ENCODE peak calls at places on chromosome 7, in nine cellular contexts. One of them, this sample, is unnamed.

GRCh38 chr7:128137096-128137655 is 103.9 kb upstream of the LEP start:
- DNase-seq in stimulated activated CD8-positive, alpha-beta memory T cell treated with anti-CD3 and anti-CD28 coated beads, Interleukin-15, amount 100 ng/mL, for 24 hours: no peak
- DNase-seq in esophagus squamous epithelium: no peak
- DNase-seq in NCI-H1092 treated with DMSO at 0.1 percent for 48 hours: no peak
- DNase-seq in cardiac fibroblast: peak
- DNase-seq in GM23248: peak
- DNase-seq in psoas muscle: no peak
- DNase-seq in ascending aorta: no peak
- DNase-seq in fibroblast of the conjunctiva: peak
- DNase-seq in this sample: no peak

GRCh38 chr7:2019693-2020511 is 212.8 kb downstream of the MAD1L1 start:
- DNase-seq in stimulated activated CD8-positive, alpha-beta memory T cell treated with anti-CD3 and anti-CD28 coated beads, Interleukin-15, amount 100 ng/mL, for 24 hours: no peak
- DNase-seq in esophagus squamous epithelium: peak
- DNase-seq in NCI-H1092 treated with DMSO at 0.1 percent for 48 hours: no peak
- DNase-seq in cardiac fibroblast: peak
- DNase-seq in GM23248: peak
- DNase-seq in psoas muscle: peak
- DNase-seq in ascending aorta: peak
- DNase-seq in fibroblast of the conjunctiva: peak
- DNase-seq in this sample: no peak

GRCh38 chr7:158947627-158948026 is 91.3 kb downstream of the DYNC2I1 start:
- DNase-seq in stimulated activated CD8-positive, alpha-beta memory T cell treated with anti-CD3 and anti-CD28 coated beads, Interleukin-15, amount 100 ng/mL, for 24 hours: no peak
- DNase-seq in esophagus squamous epithelium: no peak
- DNase-seq in NCI-H1092 treated with DMSO at 0.1 percent for 48 hours: no peak
- DNase-seq in cardiac fibroblast: no peak
- DNase-seq in GM23248: no peak
- DNase-seq in psoas muscle: no peak
- DNase-seq in ascending aorta: no peak
- DNase-seq in fibroblast of the conjunctiva: no peak
- DNase-seq in this sample: no peak

GRCh38 chr7:23234569-23235296 is 11.8 kb upstream of the GPNMB start:
- DNase-seq in stimulated activated CD8-positive, alpha-beta memory T cell treated with anti-CD3 and anti-CD28 coated beads, Interleukin-15, amount 100 ng/mL, for 24 hours: no peak
- DNase-seq in esophagus squamous epithelium: no peak
- DNase-seq in NCI-H1092 treated with DMSO at 0.1 percent for 48 hours: no peak
- DNase-seq in cardiac fibroblast: no peak
- DNase-seq in GM23248: no peak
- DNase-seq in psoas muscle: no peak
- DNase-seq in ascending aorta: no peak
- DNase-seq in fibroblast of the conjunctiva: no peak
- DNase-seq in this sample: no peak

GRCh38 chr7:124566576-124566975 is 199.0 kb downstream of the GPR37 start:
- DNase-seq in stimulated activated CD8-positive, alpha-beta memory T cell treated with anti-CD3 and anti-CD28 coated beads, Interleukin-15, amount 100 ng/mL, for 24 hours: no peak
- DNase-seq in esophagus squamous epithelium: no peak
- DNase-seq in NCI-H1092 treated with DMSO at 0.1 percent for 48 hours: no peak
- DNase-seq in cardiac fibroblast: peak
- DNase-seq in GM23248: no peak
- DNase-seq in psoas muscle: no peak
- DNase-seq in ascending aorta: no peak
- DNase-seq in fibroblast of the conjunctiva: peak
- DNase-seq in this sample: no peak

GRCh38 chr7:414681-415560 is 104.7 kb downstream of the PDGFA start:
- DNase-seq in stimulated activated CD8-positive, alpha-beta memory T cell treated with anti-CD3 and anti-CD28 coated beads, Interleukin-15, amount 100 ng/mL, for 24 hours: no peak
- DNase-seq in esophagus squamous epithelium: no peak
- DNase-seq in NCI-H1092 treated with DMSO at 0.1 percent for 48 hours: no peak
- DNase-seq in cardiac fibroblast: no peak
- DNase-seq in GM23248: no peak
- DNase-seq in psoas muscle: no peak
- DNase-seq in ascending aorta: no peak
- DNase-seq in fibroblast of the conjunctiva: no peak
- DNase-seq in this sample: no peak

GRCh38 chr7:30029696-30030095 is 1.5 kb downstream of the PLEKHA8 start:
- DNase-seq in stimulated activated CD8-positive, alpha-beta memory T cell treated with anti-CD3 and anti-CD28 coated beads, Interleukin-15, amount 100 ng/mL, for 24 hours: no peak
- DNase-seq in esophagus squamous epithelium: no peak
- DNase-seq in NCI-H1092 treated with DMSO at 0.1 percent for 48 hours: no peak
- DNase-seq in cardiac fibroblast: no peak
- DNase-seq in GM23248: peak
- DNase-seq in psoas muscle: no peak
- DNase-seq in ascending aorta: no peak
- DNase-seq in fibroblast of the conjunctiva: no peak
- DNase-seq in this sample: no peak

GRCh38 chr7:46152671-46153070 is 231.6 kb upstream of the IGFBP3 start:
- DNase-seq in stimulated activated CD8-positive, alpha-beta memory T cell treated with anti-CD3 and anti-CD28 coated beads, Interleukin-15, amount 100 ng/mL, for 24 hours: no peak
- DNase-seq in esophagus squamous epithelium: no peak
- DNase-seq in NCI-H1092 treated with DMSO at 0.1 percent for 48 hours: no peak
- DNase-seq in cardiac fibroblast: no peak
- DNase-seq in GM23248: no peak
- DNase-seq in psoas muscle: no peak
- DNase-seq in ascending aorta: no peak
- DNase-seq in fibroblast of the conjunctiva: no peak
- DNase-seq in this sample: no peak

GRCh38 chr7:18565337-18565736 is 69.8 kb downstream of the HDAC9 start:
- DNase-seq in stimulated activated CD8-positive, alpha-beta memory T cell treated with anti-CD3 and anti-CD28 coated beads, Interleukin-15, amount 100 ng/mL, for 24 hours: no peak
- DNase-seq in esophagus squamous epithelium: no peak
- DNase-seq in NCI-H1092 treated with DMSO at 0.1 percent for 48 hours: no peak
- DNase-seq in cardiac fibroblast: peak
- DNase-seq in GM23248: no peak
- DNase-seq in psoas muscle: no peak
- DNase-seq in ascending aorta: no peak
- DNase-seq in fibroblast of the conjunctiva: no peak
- DNase-seq in this sample: no peak

GRCh38 chr7:101754432-101755159 is 62.8 kb upstream of the CUX1 start:
- DNase-seq in stimulated activated CD8-positive, alpha-beta memory T cell treated with anti-CD3 and anti-CD28 coated beads, Interleukin-15, amount 100 ng/mL, for 24 hours: no peak
- DNase-seq in esophagus squamous epithelium: no peak
- DNase-seq in NCI-H1092 treated with DMSO at 0.1 percent for 48 hours: no peak
- DNase-seq in cardiac fibroblast: peak
- DNase-seq in GM23248: peak
- DNase-seq in psoas muscle: no peak
- DNase-seq in ascending aorta: no peak
- DNase-seq in fibroblast of the conjunctiva: peak
- DNase-seq in this sample: no peak

GRCh38 chr7:78326870-78327269 is 528.3 kb downstream of the PHTF2 start:
- DNase-seq in stimulated activated CD8-positive, alpha-beta memory T cell treated with anti-CD3 and anti-CD28 coated beads, Interleukin-15, amount 100 ng/mL, for 24 hours: no peak
- DNase-seq in esophagus squamous epithelium: no peak
- DNase-seq in NCI-H1092 treated with DMSO at 0.1 percent for 48 hours: peak
- DNase-seq in cardiac fibroblast: peak
- DNase-seq in GM23248: peak
- DNase-seq in psoas muscle: no peak
- DNase-seq in ascending aorta: no peak
- DNase-seq in fibroblast of the conjunctiva: no peak
- DNase-seq in this sample: no peak

GRCh38 chr7:13198036-13198435 is 510.6 kb downstream of the ARL4A start:
- DNase-seq in stimulated activated CD8-positive, alpha-beta memory T cell treated with anti-CD3 and anti-CD28 coated beads, Interleukin-15, amount 100 ng/mL, for 24 hours: no peak
- DNase-seq in esophagus squamous epithelium: no peak
- DNase-seq in NCI-H1092 treated with DMSO at 0.1 percent for 48 hours: no peak
- DNase-seq in cardiac fibroblast: no peak
- DNase-seq in GM23248: no peak
- DNase-seq in psoas muscle: no peak
- DNase-seq in ascending aorta: no peak
- DNase-seq in fibroblast of the conjunctiva: no peak
- DNase-seq in this sample: no peak

GRCh38 chr7:105853931-105854419 is 22.4 kb downstream of the ATXN7L1 start:
- DNase-seq in stimulated activated CD8-positive, alpha-beta memory T cell treated with anti-CD3 and anti-CD28 coated beads, Interleukin-15, amount 100 ng/mL, for 24 hours: no peak
- DNase-seq in esophagus squamous epithelium: no peak
- DNase-seq in NCI-H1092 treated with DMSO at 0.1 percent for 48 hours: no peak
- DNase-seq in cardiac fibroblast: peak
- DNase-seq in GM23248: peak
- DNase-seq in psoas muscle: no peak
- DNase-seq in ascending aorta: peak
- DNase-seq in fibroblast of the conjunctiva: no peak
- DNase-seq in this sample: no peak

GRCh38 chr7:76328390-76328789 is 25.9 kb downstream of the HSPB1 start:
- DNase-seq in stimulated activated CD8-positive, alpha-beta memory T cell treated with anti-CD3 and anti-CD28 coated beads, Interleukin-15, amount 100 ng/mL, for 24 hours: no peak
- DNase-seq in esophagus squamous epithelium: no peak
- DNase-seq in NCI-H1092 treated with DMSO at 0.1 percent for 48 hours: no peak
- DNase-seq in cardiac fibroblast: no peak
- DNase-seq in GM23248: no peak
- DNase-seq in psoas muscle: no peak
- DNase-seq in ascending aorta: no peak
- DNase-seq in fibroblast of the conjunctiva: no peak
- DNase-seq in this sample: no peak

GRCh38 chr7:123661765-123662164 is 6.1 kb downstream of the LMOD2 start:
- DNase-seq in stimulated activated CD8-positive, alpha-beta memory T cell treated with anti-CD3 and anti-CD28 coated beads, Interleukin-15, amount 100 ng/mL, for 24 hours: no peak
- DNase-seq in esophagus squamous epithelium: no peak
- DNase-seq in NCI-H1092 treated with DMSO at 0.1 percent for 48 hours: no peak
- DNase-seq in cardiac fibroblast: no peak
- DNase-seq in GM23248: no peak
- DNase-seq in psoas muscle: no peak
- DNase-seq in ascending aorta: no peak
- DNase-seq in fibroblast of the conjunctiva: no peak
- DNase-seq in this sample: no peak

GRCh38 chr7:5451391-5451790 is 27.8 kb upstream of the TNRC18 start:
- DNase-seq in stimulated activated CD8-positive, alpha-beta memory T cell treated with anti-CD3 and anti-CD28 coated beads, Interleukin-15, amount 100 ng/mL, for 24 hours: no peak
- DNase-seq in esophagus squamous epithelium: no peak
- DNase-seq in NCI-H1092 treated with DMSO at 0.1 percent for 48 hours: no peak
- DNase-seq in cardiac fibroblast: no peak
- DNase-seq in GM23248: no peak
- DNase-seq in psoas muscle: no peak
- DNase-seq in ascending aorta: no peak
- DNase-seq in fibroblast of the conjunctiva: no peak
- DNase-seq in this sample: no peak

GRCh38 chr7:151833691-151834090 is 43.2 kb downstream of the PRKAG2 start:
- DNase-seq in stimulated activated CD8-positive, alpha-beta memory T cell treated with anti-CD3 and anti-CD28 coated beads, Interleukin-15, amount 100 ng/mL, for 24 hours: no peak
- DNase-seq in esophagus squamous epithelium: no peak
- DNase-seq in NCI-H1092 treated with DMSO at 0.1 percent for 48 hours: no peak
- DNase-seq in cardiac fibroblast: no peak
- DNase-seq in GM23248: no peak
- DNase-seq in psoas muscle: no peak
- DNase-seq in ascending aorta: no peak
- DNase-seq in fibroblast of the conjunctiva: no peak
- DNase-seq in this sample: no peak

GRCh38 chr7:17680026-17680425 is 260.3 kb downstream of the SNX13 start:
- DNase-seq in stimulated activated CD8-positive, alpha-beta memory T cell treated with anti-CD3 and anti-CD28 coated beads, Interleukin-15, amount 100 ng/mL, for 24 hours: no peak
- DNase-seq in esophagus squamous epithelium: no peak
- DNase-seq in NCI-H1092 treated with DMSO at 0.1 percent for 48 hours: no peak
- DNase-seq in cardiac fibroblast: peak
- DNase-seq in GM23248: peak
- DNase-seq in psoas muscle: peak
- DNase-seq in ascending aorta: peak
- DNase-seq in fibroblast of the conjunctiva: peak
- DNase-seq in this sample: no peak

GRCh38 chr7:135923700-135924261 is 53.4 kb downstream of the MTPN start:
- DNase-seq in stimulated activated CD8-positive, alpha-beta memory T cell treated with anti-CD3 and anti-CD28 coated beads, Interleukin-15, amount 100 ng/mL, for 24 hours: no peak
- DNase-seq in esophagus squamous epithelium: no peak
- DNase-seq in NCI-H1092 treated with DMSO at 0.1 percent for 48 hours: no peak
- DNase-seq in cardiac fibroblast: peak
- DNase-seq in GM23248: peak
- DNase-seq in psoas muscle: no peak
- DNase-seq in ascending aorta: no peak
- DNase-seq in fibroblast of the conjunctiva: peak
- DNase-seq in this sample: no peak

GRCh38 chr7:157495594-157495993 is 158.8 kb downstream of the DNAJB6 start:
- DNase-seq in stimulated activated CD8-positive, alpha-beta memory T cell treated with anti-CD3 and anti-CD28 coated beads, Interleukin-15, amount 100 ng/mL, for 24 hours: no peak
- DNase-seq in esophagus squamous epithelium: no peak
- DNase-seq in NCI-H1092 treated with DMSO at 0.1 percent for 48 hours: no peak
- DNase-seq in cardiac fibroblast: no peak
- DNase-seq in GM23248: no peak
- DNase-seq in psoas muscle: no peak
- DNase-seq in ascending aorta: peak
- DNase-seq in fibroblast of the conjunctiva: no peak
- DNase-seq in this sample: no peak

GRCh38 chr7:23473848-23474097 is 3.5 kb upstream of the IGF2BP3 start:
- DNase-seq in stimulated activated CD8-positive, alpha-beta memory T cell treated with anti-CD3 and anti-CD28 coated beads, Interleukin-15, amount 100 ng/mL, for 24 hours: no peak
- DNase-seq in esophagus squamous epithelium: no peak
- DNase-seq in NCI-H1092 treated with DMSO at 0.1 percent for 48 hours: no peak
- DNase-seq in cardiac fibroblast: no peak
- DNase-seq in GM23248: no peak
- DNase-seq in psoas muscle: no peak
- DNase-seq in ascending aorta: no peak
- DNase-seq in fibroblast of the conjunctiva: no peak
- DNase-seq in this sample: no peak

GRCh38 chr7:115868369-115868768 is 162.2 kb downstream of the TFEC start:
- DNase-seq in stimulated activated CD8-positive, alpha-beta memory T cell treated with anti-CD3 and anti-CD28 coated beads, Interleukin-15, amount 100 ng/mL, for 24 hours: no peak
- DNase-seq in esophagus squamous epithelium: no peak
- DNase-seq in NCI-H1092 treated with DMSO at 0.1 percent for 48 hours: no peak
- DNase-seq in cardiac fibroblast: no peak
- DNase-seq in GM23248: no peak
- DNase-seq in psoas muscle: no peak
- DNase-seq in ascending aorta: no peak
- DNase-seq in fibroblast of the conjunctiva: no peak
- DNase-seq in this sample: no peak

This sample was measured in cortex of kidney.